ENCODE peak calls at places on chromosomes 6 and 20, in five cellular contexts. S, R, P, J and V are unnamed samples.

GRCh38 chr6:43228951-43229802 is at the start of gene DNPH1:
- DNase-seq in S (peak; percentile 60), R (peak; percentile 86), P (no peak), J (peak; percentile 81), V (peak; percentile 87)

GRCh38 chr20:6169251-6169650 is 46.4 kb upstream of the FERMT1 start:
- DNase-seq in S (no peak), R (no peak), P (no peak), J (no peak), V (no peak)

GRCh38 chr20:25669826-25670422 is 26.7 kb downstream of the ZNF337 start:
- DNase-seq in S (no peak), R (peak; percentile 57), P (no peak), J (no peak), V (no peak)

GRCh38 chr6:43766964-43767461 is 3.0 kb upstream of the VEGFA start:
- DNase-seq in S (no peak), R (no peak), P (no peak), J (peak; percentile 56), V (no peak)

GRCh38 chr6:118912646-118913045 is 18.7 kb downstream of the ASF1A start:
- DNase-seq in S (no peak), R (no peak), P (no peak), J (no peak), V (no peak)

GRCh38 chr6:45076217-45076616 is 251.9 kb upstream of the RUNX2 start:
- DNase-seq in S (no peak), R (no peak), P (no peak), J (no peak), V (no peak)

GRCh38 chr6:169809386-169809785 is 58.0 kb downstream of the ERMARD start:
- DNase-seq in S (no peak), R (no peak), P (no peak), J (no peak), V (no peak)

GRCh38 chr6:37897321-37897720 is 77.8 kb downstream of the ZFAND3 start:
- DNase-seq in S (no peak), R (no peak), P (no peak), J (no peak), V (no peak)

GRCh38 chr6:157981132-157981394 is 600 bp upstream of the SYNJ2 start:
- DNase-seq in S (no peak), R (no peak), P (no peak), J (no peak), V (no peak)

GRCh38 chr6:11043552-11043960 is 549 bp downstream of the ELOVL2 start:
- DNase-seq in S (no peak), R (peak; percentile 39), P (no peak), J (no peak), V (peak; percentile 28)

GRCh38 chr20:10634683-10635411 is 39.0 kb downstream of the JAG1 start:
- DNase-seq in S (no peak), R (no peak), P (no peak), J (no peak), V (no peak)

GRCh38 chr20:10635476-10636208 is 38.2 kb downstream of the JAG1 start:
- DNase-seq in S (no peak), R (no peak), P (no peak), J (no peak), V (no peak)

GRCh38 chr20:10637563-10637962 is 36.2 kb downstream of the JAG1 start:
- DNase-seq in S (no peak), R (peak; percentile 83), P (no peak), J (no peak), V (no peak)

GRCh38 chr20:10637062-10637559 is 36.7 kb downstream of the JAG1 start:
- DNase-seq in S (no peak), R (no peak), P (no peak), J (no peak), V (no peak)

DNA sequence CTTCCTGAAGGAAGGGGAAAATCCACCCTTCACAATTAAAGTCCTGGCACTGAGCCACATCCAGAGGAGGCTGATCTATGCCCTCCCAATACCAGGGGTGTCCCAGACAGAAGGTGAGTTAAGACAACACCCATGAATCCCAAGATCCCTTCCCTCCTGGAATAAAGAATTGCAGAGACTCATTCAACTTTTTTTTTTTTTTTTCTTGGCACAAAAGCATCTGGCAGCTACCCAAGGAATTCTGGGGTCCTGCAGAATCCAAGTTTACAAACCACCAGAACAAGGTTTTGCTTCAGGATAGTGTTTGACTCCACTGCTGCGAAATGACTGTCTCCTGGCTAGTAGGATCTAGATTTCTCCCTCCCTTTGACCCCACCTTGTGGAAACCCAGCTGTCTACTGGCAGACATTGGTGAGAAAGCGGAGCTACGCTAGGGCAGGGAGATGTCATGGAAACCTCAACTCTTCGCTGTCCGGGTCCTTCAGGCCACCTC is 37.4 kb downstream of the JAG1 start:
- DNase-seq in S (no peak), R (no peak), P (no peak), J (no peak), V (no peak)
- TF ChIP-seq CTCF in S (no peak), R (no peak), P (no peak), J (no peak), V (no peak)

GRCh38 chr20:59743767-59744485 is 139.6 kb downstream of the PHACTR3 start:
- DNase-seq in S (no peak), R (peak; percentile 83), P (no peak), J (no peak), V (no peak)
- TF ChIP-seq CTCF in S (no peak), R (peak; percentile 40), P (peak; percentile 49), J (no peak), V (no peak)

GRCh38 chr6:155340464-155341129 is 26.3 kb upstream of the TFB1M start:
- DNase-seq in S (no peak), R (peak; percentile 47), P (no peak), J (no peak), V (no peak)
- TF ChIP-seq CTCF in S (no peak), R (peak; percentile 67), P (no peak), J (no peak), V (no peak)

DNA sequence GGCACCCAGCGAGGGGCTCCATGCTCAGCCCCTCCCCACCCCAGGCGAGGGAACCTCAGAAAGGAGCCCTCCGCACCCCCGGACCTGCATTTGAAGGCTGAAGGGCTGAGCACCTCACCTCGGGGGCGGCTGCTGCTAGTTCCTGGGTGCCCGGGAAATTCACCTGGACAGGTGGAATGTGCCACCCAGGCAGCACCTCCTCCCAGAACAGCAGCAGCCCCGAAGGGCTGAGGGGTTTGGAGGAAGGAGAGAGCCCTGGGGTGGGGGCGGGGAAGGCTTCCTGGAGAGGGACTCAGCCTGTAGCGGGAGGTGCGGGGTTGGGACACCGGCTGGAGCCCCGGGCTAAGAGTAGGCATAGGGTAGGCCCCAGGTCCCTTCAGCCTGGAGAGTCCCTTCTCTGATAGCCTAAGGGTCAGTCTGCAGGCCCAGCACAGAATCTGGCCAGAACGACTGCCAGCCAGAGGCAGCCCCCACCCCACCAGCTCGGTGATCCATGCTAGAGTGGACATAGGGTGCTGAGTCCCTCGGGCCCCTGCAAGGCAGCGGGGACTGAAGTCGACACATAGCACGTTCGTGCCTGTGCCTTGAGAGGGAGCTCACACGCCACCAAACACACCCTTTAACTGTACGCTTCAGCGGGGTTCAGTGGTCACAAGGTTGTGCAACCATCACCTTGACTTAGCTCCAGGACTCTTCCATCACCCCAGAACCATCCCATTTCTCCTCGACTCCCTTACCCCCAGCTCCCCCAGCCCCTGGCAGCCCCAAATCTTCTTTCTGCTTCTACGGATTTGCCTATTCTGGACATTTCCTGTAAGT is 180.9 kb downstream of the TAF4 start:
- DNase-seq in S (no peak), R (no peak), P (no peak), J (no peak), V (no peak)
- TF ChIP-seq CTCF in S (no peak), R (no peak), P (no peak), J (no peak), V (no peak)

DNA sequence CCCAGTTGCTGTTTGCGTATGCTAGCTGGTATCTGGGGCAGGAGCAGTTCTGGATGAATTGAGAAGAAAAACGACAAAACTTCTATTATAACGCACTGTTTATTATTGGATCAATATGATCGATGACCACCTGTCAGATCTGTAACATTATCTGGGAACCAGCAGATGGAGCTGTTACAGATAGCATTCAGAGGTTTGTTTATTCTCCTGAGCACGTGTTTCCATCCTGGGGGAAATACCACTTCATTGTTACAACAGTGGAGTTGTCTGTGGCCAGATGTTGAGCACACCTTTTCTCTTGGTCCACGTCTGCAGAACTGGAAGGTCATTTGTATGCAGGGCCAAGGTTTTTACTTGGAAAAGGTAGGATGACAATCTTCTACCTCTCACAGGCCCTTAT is 16.0 kb upstream of the NKX2-2 start:
- DNase-seq in S (no peak), R (peak; percentile 21), P (no peak), J (no peak), V (no peak)
- TF ChIP-seq CTCF in S (peak; percentile 73), R (peak; percentile 76), P (peak; percentile 66), J (no peak), V (no peak)

GRCh38 chr20:4026093-4026601 is 10.8 kb upstream of the RNF24 start:
- DNase-seq in S (no peak), R (peak; percentile 52), P (peak; percentile 49), J (no peak), V (no peak)
- TF ChIP-seq CTCF in S (no peak), R (peak; percentile 51), P (peak; percentile 65), J (no peak), V (no peak)

GRCh38 chr6:18504232-18504596 is 117.1 kb downstream of the RNF144B start:
- DNase-seq in S (no peak), R (no peak), P (no peak), J (no peak), V (no peak)
- TF ChIP-seq CTCF in S (peak; percentile 35), R (no peak), P (no peak), J (no peak), V (no peak)

DNA sequence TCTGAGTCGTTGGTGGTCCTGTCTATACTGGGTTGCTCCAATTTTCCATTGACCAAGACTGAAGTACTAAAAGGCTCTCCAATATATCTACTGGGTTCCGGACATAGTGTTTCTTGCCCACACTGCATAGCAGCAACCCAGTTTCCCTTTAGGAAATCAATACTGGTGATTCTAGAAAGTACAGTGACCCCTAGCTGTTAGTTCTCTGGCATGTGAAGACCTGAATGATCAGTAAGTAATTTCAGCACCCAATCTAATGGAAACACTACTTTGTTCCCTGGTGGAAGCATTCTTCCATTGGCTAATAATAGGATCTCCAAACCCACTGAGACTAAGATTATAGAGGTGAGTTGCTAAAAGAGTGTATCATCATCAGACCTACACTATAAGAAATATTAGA is 40.8 kb upstream of the STMND1 start:
- DNase-seq in S (no peak), R (no peak), P (no peak), J (no peak), V (no peak)
- TF ChIP-seq CTCF in S (no peak), R (peak; percentile 50), P (no peak), J (no peak), V (no peak)

GRCh38 chr6:168782211-168782729 is 341.3 kb downstream of the SMOC2 start:
- DNase-seq in S (no peak), R (no peak), P (no peak), J (no peak), V (no peak)
- TF ChIP-seq CTCF in S (no peak), R (peak; percentile 20), P (no peak), J (no peak), V (no peak)

GRCh38 chr20:1325173-1326030 is 3.5 kb downstream of the SDCBP2 start:
- DNase-seq in S (peak; percentile 99), R (peak; percentile 96), P (peak; percentile 81), J (peak; percentile 98), V (peak; percentile 97)
- TF ChIP-seq CTCF in S (peak; percentile 13), R (no peak), P (peak; percentile 7), J (peak; percentile 37), V (no peak)